ENCODE peak calls at places on chromosomes 2 and 18, in eight cellular contexts. U, O, K, Y, S, G, C and Q are unnamed samples.

GRCh38 chr18:54957987-54958386 is 1.3 kb downstream of the CCDC68 start:
- DNase-seq in Y (no peak), S (no peak), U (no peak), C (no peak), G (no peak), O (no peak), K (peak), Q (no peak)

GRCh38 chr2:201733544-201733943 is 35.1 kb upstream of the MPP4 start:
- DNase-seq in Y (no peak), U (no peak), C (no peak), G (no peak), K (no peak), S (no peak), O (no peak), Q (no peak)

GRCh38 chr2:203441463-203441862 is 93.6 kb downstream of the RAPH1 start:
- DNase-seq in C (no peak), S (no peak), U (no peak), K (no peak), O (no peak), G (no peak), Y (no peak), Q (no peak)

GRCh38 chr18:79598046-79598884 is 81.3 kb upstream of the CTDP1 start:
- DNase-seq in C (no peak), U (no peak), K (no peak), Y (no peak), G (no peak), O (no peak), S (peak), Q (no peak)

GRCh38 chr2:171434671-171434980 is 600 bp downstream of the DCAF17 start:
- DNase-seq in Y (no peak), K (no peak), U (peak), G (no peak), C (no peak), O (no peak), S (no peak), Q (no peak)

GRCh38 chr2:230650585-230651137 is 62.0 kb upstream of the CAB39 start:
- DNase-seq in C (no peak), S (no peak), U (no peak), Y (no peak), G (no peak), O (no peak), K (no peak), Q (no peak)

GRCh38 chr2:58237741-58238140 is 3.4 kb downstream of the FANCL start:
- DNase-seq in O (no peak), K (no peak), U (no peak), S (no peak), C (peak), G (no peak), Y (no peak), Q (no peak)

GRCh38 chr18:45004531-45004930 is 323.8 kb downstream of the SETBP1 start:
- DNase-seq in U (no peak), O (no peak), C (no peak), K (no peak), S (no peak), G (no peak), Y (no peak), Q (no peak)

GRCh38 chr2:207046642-207047213 is 107.4 kb downstream of the CPO start:
- DNase-seq in G (no peak), C (no peak), O (no peak), K (no peak), U (peak), S (no peak), Y (no peak), Q (no peak)

GRCh38 chr2:150464270-150464669 is 23.2 kb downstream of the RND3 start:
- DNase-seq in G (no peak), Y (no peak), K (no peak), C (no peak), U (peak), O (no peak), S (no peak), Q (no peak)

GRCh38 chr2:53945538-53945937 is 25.3 kb downstream of the PSME4 start:
- DNase-seq in G (no peak), C (no peak), U (no peak), Y (no peak), O (no peak), S (no peak), K (no peak), Q (no peak)

GRCh38 chr18:323253-323622 is 55.4 kb upstream of the THOC1 start:
- DNase-seq in S (no peak), G (no peak), K (no peak), Y (no peak), U (peak), O (no peak), C (no peak), Q (no peak)

GRCh38 chr2:30511122-30512083 is 64.4 kb downstream of the LCLAT1 start:
- DNase-seq in K (peak), Y (no peak), S (no peak), G (peak), U (peak), O (no peak), C (no peak), Q (no peak)

GRCh38 chr2:240836781-240837467 is 16.9 kb upstream of the KIF1A start:
- DNase-seq in K (peak), S (peak), O (no peak), Y (no peak), G (peak), U (peak), C (no peak), Q (peak)

GRCh38 chr18:12556946-12557806 is 100.7 kb downstream of the SPIRE1 start:
- DNase-seq in O (no peak), U (no peak), Y (no peak), S (no peak), K (no peak), G (no peak), C (no peak), Q (peak)

DNA sequence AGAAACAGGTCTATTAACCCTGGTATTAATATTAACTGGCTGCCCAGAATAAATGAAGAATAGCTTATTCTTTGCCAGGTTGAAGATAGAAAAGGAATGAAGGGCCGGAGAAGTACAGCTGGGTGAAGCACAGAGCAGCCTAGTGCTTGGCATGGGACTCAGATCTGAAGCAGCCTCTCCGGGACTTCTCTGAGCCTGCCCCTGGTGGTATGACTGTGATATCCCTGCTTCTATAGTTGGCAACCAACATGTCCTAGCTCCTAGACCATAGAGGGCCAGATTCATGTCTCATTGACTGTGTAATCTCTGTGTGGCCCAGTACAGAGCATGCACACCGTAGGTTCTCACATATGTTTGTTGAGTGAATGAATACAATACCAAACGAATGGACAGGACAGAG is 107.8 kb downstream of the MSH2 start:
- DNase-seq in K (no peak), Y (no peak), O (no peak), G (no peak), C (peak), S (no peak), U (no peak), Q (no peak)
- TF ChIP-seq CTCF in K (no peak), Y (no peak), O (peak), G (no peak), C (peak), S (no peak), U (no peak), Q (no peak)

DNA sequence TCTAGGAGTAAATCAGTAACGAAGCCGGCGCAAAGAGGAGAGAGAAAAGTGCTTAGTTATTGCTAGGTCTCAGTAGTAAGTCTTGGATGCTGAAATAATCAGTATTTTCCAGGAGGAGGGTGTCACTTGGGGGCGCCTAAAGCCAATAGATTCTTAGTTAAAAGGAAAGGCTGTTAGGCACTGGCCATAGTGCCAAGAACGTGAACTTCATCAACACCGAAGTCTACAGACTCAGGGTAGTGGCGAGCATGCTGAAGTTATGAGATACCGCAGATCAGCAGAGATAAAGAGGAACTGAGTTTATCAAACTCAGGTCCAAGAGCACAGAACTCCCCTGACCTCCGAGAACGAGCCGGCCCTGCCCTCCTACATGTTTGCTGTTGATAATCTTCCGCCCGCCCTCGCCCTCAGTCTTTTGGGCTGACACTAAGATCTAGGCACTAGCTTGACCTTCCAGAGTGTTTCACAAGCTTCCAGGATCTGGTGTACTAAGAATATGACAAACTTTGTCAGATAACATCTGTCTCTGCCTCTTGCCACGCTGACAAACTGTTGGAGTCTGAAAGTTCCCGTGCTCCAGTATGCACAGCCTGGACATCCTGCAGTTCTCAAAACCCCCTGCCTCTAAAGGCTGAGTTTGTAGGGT is 49.2 kb downstream of the CYB5A start:
- DNase-seq in S (no peak), O (no peak), C (no peak), U (peak), Y (no peak), K (peak), G (no peak), Q (no peak)
- TF ChIP-seq CTCF in S (no peak), O (peak), C (no peak), U (no peak), Y (no peak), K (no peak), G (peak), Q (peak)

DNA sequence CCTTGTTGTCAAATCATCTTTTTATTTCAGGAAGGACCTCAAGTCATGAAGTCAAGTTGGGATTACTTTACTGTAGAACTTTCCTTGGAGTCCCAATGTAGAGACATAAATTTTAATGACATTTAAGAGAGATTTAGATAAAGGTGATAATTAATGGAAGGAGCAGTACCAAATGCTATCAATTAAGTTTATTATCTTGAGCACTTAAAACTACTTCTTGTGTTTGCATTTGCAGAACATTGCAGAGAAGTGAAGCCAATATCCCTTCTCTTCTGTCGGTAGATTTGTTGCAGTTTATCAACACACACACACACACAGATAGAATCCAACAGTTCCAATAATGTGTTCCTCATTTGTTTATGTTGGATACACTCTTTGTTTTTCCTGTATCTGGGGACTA is 570.7 kb downstream of the EPHA4 start:
- DNase-seq in Y (no peak), G (no peak), S (no peak), O (no peak), U (no peak), C (no peak), K (no peak), Q (no peak)
- TF ChIP-seq CTCF in Y (no peak), G (no peak), S (no peak), O (no peak), U (no peak), C (no peak), K (no peak), Q (no peak)

DNA sequence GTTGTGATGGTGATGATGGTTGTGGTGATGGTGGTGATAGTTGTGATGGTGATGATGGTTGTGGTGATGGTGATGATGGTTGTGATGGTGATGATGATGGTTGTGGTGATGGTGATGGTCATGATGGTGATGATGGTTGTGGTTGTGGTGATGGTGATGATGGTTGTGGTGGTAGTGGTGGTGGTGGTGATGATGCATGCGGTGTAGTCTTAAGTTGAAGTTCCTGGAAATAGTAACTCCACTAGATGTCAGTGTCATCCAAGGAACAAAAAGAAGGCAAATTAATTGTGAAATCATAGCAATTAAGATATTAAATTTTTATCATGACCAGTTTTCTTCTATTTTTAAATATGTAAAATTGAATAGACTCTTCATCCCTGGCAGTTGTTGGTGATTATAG is 309.2 kb downstream of the AGAP1 start:
- DNase-seq in S (no peak), K (no peak), U (no peak), G (no peak), O (no peak), C (no peak), Y (no peak), Q (no peak)
- TF ChIP-seq CTCF in S (no peak), K (no peak), U (peak), G (no peak), O (no peak), C (no peak), Y (no peak), Q (no peak)